ENCODE peak calls at places on chromosomes 6 and 20, in nine cellular contexts. A is A549, U is cardiac muscle cell, T is heart left ventricle, S is Peyer's patch, J is tibial artery, C is breast epithelium, Y is A673, K is hepatocyte. E is an unnamed sample.

GRCh38 chr20:13771853-13772453 is 12.8 kb downstream of the ESF1 start:
- DNase-seq in C (no peak), K (peak; percentile 49), T (no peak), J (no peak), S (no peak), Y (peak; percentile 77), A (peak; percentile 25), U (peak; percentile 41), E (no peak)

GRCh38 chr6:87656857-87657256 is 45.2 kb downstream of the AKIRIN2 start:
- DNase-seq in S (no peak), J (no peak), C (no peak), U (peak; percentile 6), A (no peak), Y (no peak), K (no peak), T (no peak), E (no peak)

GRCh38 chr20:44018684-44019637 is 104.3 kb downstream of the TOX2 start:
- DNase-seq in J (no peak), A (no peak), K (no peak), C (no peak), T (no peak), S (no peak), Y (no peak), U (no peak), E (no peak)

GRCh38 chr6:41047745-41048742 is 5.0 kb upstream of the APOBEC2 start:
- DNase-seq in J (no peak), U (no peak), K (no peak), S (no peak), Y (no peak), T (no peak), C (no peak), A (no peak), E (no peak)

GRCh38 chr20:1489764-1490436 is 1.3 kb downstream of the SIRPB2 start:
- DNase-seq in Y (no peak), K (no peak), C (no peak), J (peak; percentile 57), A (no peak), S (no peak), T (peak; percentile 35), U (no peak), E (no peak)

GRCh38 chr20:40322941-40323340 is 366.1 kb downstream of the MAFB start:
- DNase-seq in Y (no peak), T (no peak), S (no peak), A (no peak), U (no peak), J (no peak), C (no peak), K (no peak), E (no peak)

GRCh38 chr20:45933231-45934045 is 1.0 kb upstream of the PCIF1 start:
- DNase-seq in C (peak; percentile 64), K (peak; percentile 89), J (peak; percentile 63), S (peak; percentile 68), A (peak; percentile 86), U (peak; percentile 80), T (peak; percentile 79), Y (peak; percentile 94), E (peak; percentile 73)

GRCh38 chr6:148885920-148886845 is 139.4 kb downstream of the UST start:
- DNase-seq in Y (peak; percentile 50), C (no peak), U (no peak), T (no peak), K (no peak), A (no peak), S (no peak), J (no peak), E (no peak)

GRCh38 chr6:12296255-12296573 is 6.1 kb downstream of the EDN1 start:
- DNase-seq in C (no peak), A (peak; percentile 92), T (no peak), S (no peak), U (peak; percentile 71), K (peak; percentile 78), J (peak; percentile 44), Y (no peak), E (no peak)

GRCh38 chr6:158011980-158012566 is 30.4 kb downstream of the SYNJ2 start:
- DNase-seq in T (no peak), S (no peak), A (no peak), U (no peak), C (no peak), Y (no peak), K (no peak), J (no peak), E (peak; percentile 3)

GRCh38 chr6:134247271-134247833 is 70.6 kb downstream of the SGK1 start:
- DNase-seq in Y (no peak), A (no peak), C (no peak), U (no peak), K (peak; percentile 12), J (no peak), T (no peak), S (no peak), E (no peak)

GRCh38 chr6:83359638-83360037 is 71.2 kb downstream of the ME1 start:
- DNase-seq in A (no peak), Y (no peak), S (no peak), J (no peak), K (no peak), U (no peak), T (no peak), C (no peak), E (no peak)

GRCh38 chr6:138454976-138455706 is 44.2 kb downstream of the NHSL1 start:
- DNase-seq in Y (peak; percentile 42), U (no peak), S (peak; percentile 58), A (peak; percentile 29), J (no peak), K (no peak), T (no peak), C (no peak), E (no peak)

GRCh38 chr6:36766649-36766945 is 69.0 kb downstream of the RAB44 start:
- DNase-seq in C (no peak), U (no peak), Y (no peak), J (no peak), T (no peak), A (no peak), K (no peak), S (no peak), E (no peak)

GRCh38 chr20:63873477-63873971 is 8.5 kb downstream of the TPD52L2 start:
- DNase-seq in K (no peak), U (peak; percentile 85), A (peak; percentile 43), C (no peak), J (peak; percentile 73), Y (no peak), T (peak; percentile 60), S (no peak), E (no peak)

GRCh38 chr20:49701313-49701731 is 12.4 kb downstream of the B4GALT5 start:
- DNase-seq in A (peak; percentile 86), Y (no peak), S (no peak), K (no peak), U (no peak), C (no peak), T (no peak), J (no peak), E (no peak)

GRCh38 chr20:43941476-43942212 is 27.0 kb downstream of the TOX2 start:
- DNase-seq in J (no peak), T (no peak), U (peak; percentile 82), C (no peak), S (peak; percentile 15), Y (peak; percentile 24), A (peak; percentile 82), K (no peak), E (no peak)

GRCh38 chr6:79374308-79374707 is 139.8 kb upstream of the HMGN3 start:
- DNase-seq in S (no peak), U (no peak), J (no peak), K (no peak), T (no peak), A (no peak), Y (no peak), C (no peak), E (no peak)

GRCh38 chr6:1624848-1625341 is 15.2 kb downstream of the FOXC1 start:
- DNase-seq in T (peak; percentile 41), Y (peak; percentile 54), U (peak; percentile 57), J (peak; percentile 55), K (peak; percentile 42), C (no peak), A (no peak), S (peak; percentile 49), E (no peak)

GRCh38 chr20:4836935-4837334 is 115.2 kb downstream of the PRND start:
- DNase-seq in Y (no peak), S (no peak), K (no peak), T (peak; percentile 38), C (no peak), A (no peak), J (peak; percentile 42), U (no peak), E (no peak)

GRCh38 chr6:11111769-11112437 is 378 bp upstream of the ERVFRD-1 start:
- DNase-seq in C (no peak), T (no peak), U (peak; percentile 39), K (peak; percentile 61), A (no peak), S (no peak), Y (peak; percentile 80), J (no peak), E (no peak)

GRCh38 chr6:82205793-82206425 is 41.6 kb downstream of the IBTK start:
- DNase-seq in K (peak; percentile 38), C (no peak), J (no peak), U (peak; percentile 69), S (no peak), T (no peak), A (no peak), Y (peak; percentile 76), E (no peak)

GRCh38 chr20:51560042-51560441 is 17.5 kb upstream of the NFATC2 start:
- DNase-seq in A (no peak), S (no peak), Y (no peak), U (no peak), T (no peak), K (no peak), J (no peak), C (no peak), E (no peak)
- H3K4me3 ChIP-seq in A (no peak overlapping the region), S (no peak overlapping the region), Y (no peak overlapping the region), U (no peak overlapping the region), T (no peak overlapping the region), K (no peak overlapping the region), J (no peak overlapping the region), C (no peak overlapping the region), E (no peak overlapping the region)

GRCh38 chr6:89145962-89146747 is at the start of gene PM20D2:
- DNase-seq in C (no peak), J (peak; percentile 36), S (peak; percentile 79), A (peak; percentile 79), U (peak; percentile 51), Y (peak; percentile 73), K (peak; percentile 83), T (peak; percentile 74), E (peak; percentile 65)
- H3K4me1 ChIP-seq in C (no peaks in the 10 kb centered on the region), J (peaks cover 36% of the 10 kb centered on the region), S (no peaks in the 10 kb centered on the region), A (peaks cover 33% of the 10 kb centered on the region), U (peaks cover 9% of the 10 kb centered on the region), Y (peaks cover 17% of the 10 kb centered on the region), K (peaks cover 7% of the 10 kb centered on the region), T (peaks cover 12% of the 10 kb centered on the region), E (peaks cover 45% of the 10 kb centered on the region)

GRCh38 chr6:13711384-13711725 is 280 bp downstream of the RANBP9 start:
- DNase-seq in A (no peak), K (no peak), S (no peak), J (peak; percentile 61), U (no peak), T (no peak), Y (no peak), C (no peak), E (no peak)
- TF ChIP-seq CTCF in A (no peak), K (peak; percentile 11), S (no peak), J (no peak), U (no peak), T (peak; percentile 15), Y (no peak), C (peak; percentile 19), E (peak; percentile 48)

DNA sequence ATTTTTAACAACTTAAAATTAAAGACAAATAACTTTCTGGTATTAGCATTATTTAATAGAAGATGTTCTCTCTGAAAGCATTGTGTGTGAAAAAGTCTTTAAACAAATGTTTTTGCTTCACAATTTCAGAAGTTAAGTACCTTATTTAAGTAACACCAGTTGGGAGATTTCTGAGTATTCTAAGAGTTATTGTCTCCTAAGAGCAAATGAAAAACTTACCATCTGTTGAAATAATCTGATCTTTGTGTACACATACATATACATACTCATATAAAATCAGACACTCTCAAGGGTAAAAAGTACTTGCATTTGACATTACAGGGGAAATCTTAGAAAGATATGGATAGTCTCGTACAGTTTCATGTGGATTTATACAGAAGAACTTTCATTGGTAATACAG is 2.4 kb downstream of the BTBD3 start:
- DNase-seq in S (no peak), K (no peak), A (no peak), Y (no peak), J (no peak), C (no peak), U (no peak), T (no peak), E (no peak)
- H3K4me3 ChIP-seq in S (no peak overlapping the region), K (peak overlapping the region; percentile 32), A (no peak overlapping the region), Y (no peak overlapping the region), J (no peak overlapping the region), C (peak overlapping the region; percentile 32), U (no peak overlapping the region), T (peak overlapping the region; percentile 51), E (peak overlapping the region; percentile 67)